ENCODE peak calls at places on chromosomes 5 and 9, in ten cellular contexts. Y is globus pallidus; U is activated naive CD4-positive, alpha-beta T cell treated with anti-CD3 and anti-CD28 coated beads, Interleukin-2, amount 50 U/mL, for 16 hours; D is NCI-H1105 treated with DMSO at 0.1 percent for 48 hours; G is aorta; N is ureter; O is GDM1; P is left lung; W is stimulated activated naive B cell treated with anti-CD40 and anti-IgM and Interleukin-4, amounts not matched to agents 10 μg/mL and 1 μg/mL and 100 μg/mL, for 72 hours; F is cardiac fibroblast. A is an unnamed sample.

GRCh38 chr5:81717221-81717620 is 33.7 kb downstream of the SSBP2 start:
- DNase-seq in N (no peak), G (no peak), W (no peak), D (no peak), P (no peak), F (peak), U (no peak), Y (no peak), O (no peak), A (no peak)

GRCh38 chr5:56673171-56673570 is 142.2 kb upstream of the MAP3K1 start:
- DNase-seq in P (no peak), Y (peak), G (peak), D (no peak), N (no peak), O (peak), F (no peak), U (no peak), W (no peak), A (no peak)

GRCh38 chr9:69045821-69046220 is 10.3 kb downstream of the FXN start:
- DNase-seq in P (no peak), G (no peak), U (no peak), F (no peak), Y (no peak), D (no peak), W (no peak), O (no peak), N (no peak), A (no peak)

GRCh38 chr9:131606896-131607567 is 61.7 kb downstream of the PRRT1B start:
- DNase-seq in N (no peak), W (no peak), G (no peak), P (peak), U (no peak), O (no peak), D (no peak), Y (no peak), F (no peak), A (no peak)

GRCh38 chr9:99193466-99193821 is 28.3 kb downstream of the ALG2 start:
- DNase-seq in D (no peak), G (no peak), W (no peak), F (no peak), N (no peak), U (no peak), P (no peak), Y (no peak), O (no peak), A (peak)

GRCh38 chr5:127870914-127871313 is 167.7 kb downstream of the CCDC192 start:
- DNase-seq in N (peak), F (peak), Y (peak), P (peak), O (no peak), W (no peak), U (no peak), G (peak), D (peak), A (no peak)

GRCh38 chr5:143349127-143349526 is 54.4 kb downstream of the NR3C1 start:
- DNase-seq in W (no peak), P (no peak), F (peak), O (no peak), D (no peak), Y (no peak), U (no peak), G (no peak), N (no peak), A (no peak)

GRCh38 chr5:55063899-55064298 is 38.5 kb upstream of the GZMA start:
- DNase-seq in N (no peak), D (no peak), Y (no peak), G (no peak), W (no peak), P (no peak), U (no peak), F (peak), O (no peak), A (no peak)

GRCh38 chr9:72527801-72528195 is 6.4 kb downstream of the TMC1 start:
- DNase-seq in F (no peak), G (no peak), D (no peak), P (no peak), U (no peak), Y (no peak), O (no peak), W (no peak), N (no peak), A (no peak)

GRCh38 chr9:3508531-3509374 is 17.0 kb downstream of the RFX3 start:
- DNase-seq in P (no peak), W (no peak), U (no peak), O (no peak), Y (no peak), F (peak), N (no peak), G (no peak), D (peak), A (no peak)

GRCh38 chr9:104810421-104811339 is 46.8 kb downstream of the NIPSNAP3B start:
- DNase-seq in U (no peak), G (no peak), D (peak), W (no peak), Y (peak), O (no peak), P (no peak), F (peak), N (peak), A (no peak)

GRCh38 chr9:78900500-78900899 is 603.6 kb downstream of the PSAT1 start:
- DNase-seq in D (no peak), G (no peak), N (no peak), Y (no peak), U (no peak), P (no peak), F (no peak), W (no peak), O (no peak), A (no peak)

GRCh38 chr9:110058304-110058953 is 149.5 kb downstream of the C9orf152 start:
- DNase-seq in P (no peak), U (peak), Y (no peak), N (peak), D (peak), W (peak), G (peak), F (peak), O (no peak), A (no peak)

GRCh38 chr9:19162956-19163355 is 35.7 kb upstream of the PLIN2 start:
- DNase-seq in O (no peak), Y (no peak), F (peak), U (no peak), G (peak), N (peak), P (no peak), W (no peak), D (no peak), A (no peak)

GRCh38 chr9:113687680-113688371 is 188.3 kb upstream of the ZNF618 start:
- DNase-seq in F (peak), N (peak), Y (no peak), D (peak), W (no peak), O (no peak), U (no peak), P (no peak), G (no peak), A (no peak)

GRCh38 chr9:116395409-116396037 is 241.9 kb downstream of the PAPPA start:
- DNase-seq in D (no peak), P (no peak), G (no peak), W (no peak), N (no peak), Y (no peak), O (no peak), U (no peak), F (peak), A (no peak)

GRCh38 chr5:180136661-180137381 is 65.3 kb upstream of the RNF130 start:
- DNase-seq in O (no peak), P (no peak), U (no peak), N (peak), Y (no peak), F (no peak), D (no peak), W (no peak), G (no peak), A (no peak)

GRCh38 chr5:101675510-101675909 is 620.6 kb downstream of the SLCO4C1 start:
- DNase-seq in Y (no peak), O (no peak), N (no peak), F (no peak), G (no peak), D (peak), W (no peak), U (no peak), P (no peak), A (no peak)

GRCh38 chr5:177982072-177982727 is 13.8 kb downstream of the PROP1 start:
- DNase-seq in D (no peak), O (no peak), Y (no peak), N (no peak), P (no peak), W (no peak), U (peak), G (no peak), F (no peak), A (peak)

GRCh38 chr9:116223926-116224325 is 70.3 kb downstream of the PAPPA start:
- DNase-seq in F (no peak), U (no peak), N (no peak), P (no peak), G (no peak), W (no peak), Y (no peak), O (no peak), D (no peak), A (no peak)

GRCh38 chr9:107208121-107208520 is 75.0 kb upstream of the RAD23B start:
- DNase-seq in P (no peak), D (no peak), Y (no peak), U (no peak), W (no peak), G (no peak), N (no peak), O (no peak), F (peak), A (peak)

GRCh38 chr5:173866249-173867172 is 21.6 kb upstream of the CPEB4 start:
- DNase-seq in D (no peak), N (no peak), U (no peak), Y (peak), W (no peak), O (no peak), G (peak), P (peak), F (no peak), A (no peak)

GRCh38 chr5:178067705-178068104 is 45.6 kb upstream of the N4BP3 start:
- DNase-seq in O (no peak), W (no peak), U (no peak), F (no peak), N (no peak), P (no peak), D (no peak), G (no peak), Y (no peak), A (no peak)

GRCh38 chr5:143870871-143871632 is 59.1 kb downstream of the HMHB1 start:
- DNase-seq in O (no peak), W (no peak), U (no peak), F (peak), G (no peak), Y (no peak), D (no peak), N (no peak), P (no peak), A (no peak)

GRCh38 chr9:120214331-120214730 is 365.6 kb downstream of the CDK5RAP2 start:
- DNase-seq in W (no peak), N (no peak), Y (no peak), G (no peak), O (no peak), P (no peak), F (no peak), D (no peak), U (no peak), A (no peak)

A was measured in esophagus muscularis mucosa.